ENCODE peak calls at places on chromosomes 1 and 21, in five cellular contexts. H is A549, I is sigmoid colon, R is stomach, S is ovary. U is an unnamed sample.

GRCh38 chr1:31666290-31666963 is 21.8 kb upstream of the PEF1 start:
- DNase-seq in I (no peak), R (peak), H (peak), S (no peak), U (no peak)

GRCh38 chr21:31687108-31687507 is 27.6 kb downstream of the SOD1 start:
- DNase-seq in S (no peak), I (no peak), H (no peak), R (no peak), U (no peak)

GRCh38 chr1:37305841-37306240 is 168.5 kb upstream of the ZC3H12A start:
- DNase-seq in H (no peak), R (no peak), S (no peak), I (no peak), U (no peak)

GRCh38 chr1:159068877-159069276 is 7.7 kb downstream of the AIM2 start:
- DNase-seq in H (no peak), I (no peak), S (no peak), R (no peak), U (peak)

GRCh38 chr1:59178339-59178744 is 118.6 kb upstream of the FGGY start:
- DNase-seq in R (no peak), I (peak), H (no peak), S (peak), U (no peak)

GRCh38 chr1:151837197-151837596 is 2.4 kb downstream of the C2CD4D start:
- DNase-seq in R (no peak), I (no peak), H (no peak), S (no peak), U (no peak)

GRCh38 chr1:2374260-2375155 is 16.8 kb downstream of the MORN1 start:
- DNase-seq in S (peak), I (peak), R (no peak), H (no peak), U (no peak)

GRCh38 chr1:3789421-3790300 is 6.6 kb downstream of the LRRC47 start:
- DNase-seq in H (no peak), R (no peak), I (no peak), S (no peak), U (no peak)

GRCh38 chr1:74712863-74713262 is 20.0 kb downstream of the CRYZ start:
- DNase-seq in R (no peak), I (no peak), H (no peak), S (no peak), U (no peak)

GRCh38 chr21:42238185-42238934 is 19.4 kb downstream of the ABCG1 start:
- DNase-seq in H (no peak), I (no peak), S (no peak), R (no peak), U (no peak)

GRCh38 chr21:37410639-37411038 is 44.1 kb downstream of the DYRK1A start:
- DNase-seq in R (no peak), I (no peak), S (no peak), H (no peak), U (no peak)

GRCh38 chr21:25938673-25939395 is 204.1 kb downstream of the GABPA start:
- DNase-seq in I (no peak), R (peak), S (no peak), H (no peak), U (no peak)

GRCh38 chr1:155978325-155978972 is at the start of gene ARHGEF2:
- DNase-seq in S (peak), R (peak), H (peak), I (peak), U (peak)

GRCh38 chr1:202210370-202210769 is 16.8 kb downstream of the LGR6 start:
- DNase-seq in S (no peak), H (no peak), R (no peak), I (no peak), U (no peak)

DNA sequence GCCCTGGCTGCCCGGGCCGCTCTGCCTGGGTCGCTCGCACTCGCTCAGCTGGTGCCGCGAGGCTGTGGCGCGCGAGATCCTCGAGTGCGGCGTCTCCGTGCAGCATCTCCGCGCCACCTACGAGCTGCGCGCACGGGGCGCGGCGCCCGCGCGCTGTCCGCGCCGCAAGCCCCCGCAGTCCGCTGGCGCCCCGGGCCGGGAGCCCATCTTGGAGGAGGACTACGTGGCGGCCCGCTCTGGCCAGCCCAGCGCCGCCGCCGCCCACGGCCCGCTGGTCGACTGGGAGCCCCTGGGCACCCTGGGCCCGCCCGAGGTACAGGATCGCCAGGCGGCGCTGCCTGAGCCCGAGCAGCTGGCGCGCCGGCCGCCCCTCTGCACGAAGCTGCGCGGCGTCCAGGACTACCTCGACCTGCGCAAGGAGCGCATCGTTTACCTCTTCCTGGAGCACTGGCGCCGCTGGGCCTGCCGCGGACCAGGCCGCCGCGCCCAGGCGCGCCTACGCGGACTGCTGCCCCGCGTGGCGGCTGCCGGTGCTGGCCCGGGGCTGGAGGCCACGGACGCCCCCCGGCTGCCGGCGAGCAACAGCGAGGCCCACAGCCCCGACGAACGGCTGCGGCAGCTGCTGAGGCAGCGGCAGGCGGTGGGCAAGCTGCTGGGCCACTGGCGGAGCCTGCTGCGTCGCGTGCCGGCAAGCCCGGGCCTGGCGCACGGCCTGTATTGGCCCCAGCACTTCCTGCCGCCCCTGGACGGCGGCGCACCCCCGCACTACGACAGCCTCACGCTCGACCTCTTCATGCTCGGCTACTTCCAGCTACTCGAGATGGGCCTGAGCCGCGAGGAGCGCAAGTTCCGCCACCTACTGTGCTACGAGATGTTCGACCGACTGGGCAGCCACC is 10.9 kb downstream of the TNFRSF25 start:
- DNase-seq in R (no peak), H (no peak), S (no peak), I (no peak), U (no peak)
- TF ChIP-seq EP300 in R (no peak), H (no peak), S (no peak), I (no peak), U (no peak)

GRCh38 chr1:9910425-9911178 is 533 bp upstream of the CTNNBIP1 start:
- DNase-seq in S (peak), R (peak), H (peak), I (peak), U (peak)
- TF ChIP-seq EP300 in S (no peak), R (no peak), H (no peak), I (no peak), U (peak)

DNA sequence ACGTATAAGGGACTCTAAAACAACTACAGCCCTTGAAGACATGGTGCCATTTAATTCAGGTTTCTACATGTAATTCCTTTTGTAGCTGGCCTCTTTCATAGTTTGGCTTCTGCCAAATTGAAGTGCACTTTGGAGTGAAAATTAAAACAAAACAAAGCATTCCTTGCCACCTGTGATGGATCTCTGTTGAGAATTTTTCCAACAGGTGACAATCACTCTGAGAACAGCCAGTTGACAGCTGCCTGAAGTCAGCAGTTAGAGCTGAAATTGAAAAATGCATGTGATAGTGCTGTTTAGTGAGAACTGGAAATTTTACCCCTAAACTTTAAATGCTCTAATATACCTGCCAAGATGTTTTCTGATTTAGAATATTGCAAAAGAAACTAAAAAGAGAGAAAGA is 134.5 kb downstream of the SNX7 start:
- DNase-seq in S (no peak), R (no peak), H (no peak), I (no peak), U (no peak)
- TF ChIP-seq EP300 in S (no peak), R (no peak), H (no peak), I (no peak), U (no peak)

GRCh38 chr1:150192012-150192411 is 42.3 kb downstream of the PLEKHO1 start:
- DNase-seq in R (no peak), I (no peak), S (no peak), H (no peak), U (no peak)
- TF ChIP-seq EP300 in R (no peak), I (no peak), S (no peak), H (no peak), U (no peak)